ENCODE peak calls at places on chromosomes 6 and 20, in five cellular contexts. Y, C, E, Q and X are unnamed samples.

GRCh38 chr6:56708810-56709597 is 66.3 kb upstream of the DST start:
- DNase-seq in Y (peak), C (peak), E (peak), Q (no peak), X (peak)

GRCh38 chr20:48189177-48189576 is 403.9 kb upstream of the SULF2 start:
- DNase-seq in Y (no peak), C (peak), E (peak), Q (no peak), X (peak)

GRCh38 chr6:138726066-138727060 is 47.2 kb upstream of the CCDC28A start:
- DNase-seq in Y (peak), C (no peak), E (no peak), Q (no peak), X (no peak)

GRCh38 chr6:111210074-111210729 is 122.9 kb downstream of the SLC16A10 start:
- DNase-seq in Y (peak), C (peak), E (peak), Q (no peak), X (peak)

GRCh38 chr20:63706852-63707557 is 771 bp downstream of the ARFRP1 start:
- DNase-seq in Y (peak), C (peak), E (peak), Q (peak), X (peak)

GRCh38 chr20:8932192-8933150 is 136.4 kb upstream of the PLCB4 start:
- DNase-seq in Y (peak), C (peak), E (peak), Q (no peak), X (peak)

GRCh38 chr6:44661631-44662030 is 274.1 kb downstream of the CDC5L start:
- DNase-seq in Y (no peak), C (no peak), E (no peak), Q (no peak), X (no peak)

GRCh38 chr6:77089776-77090175 is 373.5 kb downstream of the HTR1B start:
- DNase-seq in Y (peak), C (no peak), E (no peak), Q (no peak), X (peak)

GRCh38 chr6:16514249-16514648 is 247.0 kb downstream of the ATXN1 start:
- DNase-seq in Y (peak), C (peak), E (peak), Q (no peak), X (peak)

GRCh38 chr6:167119680-167120556 is 3.0 kb upstream of the CCR6 start:
- DNase-seq in Y (no peak), C (no peak), E (no peak), Q (no peak), X (no peak)

GRCh38 chr6:26123675-26124549 is 36.7 kb downstream of the HFE start:
- DNase-seq in Y (peak), C (peak), E (peak), Q (peak), X (peak)

GRCh38 chr6:55397986-55398385 is 70.7 kb downstream of the GFRAL start:
- DNase-seq in Y (peak), C (no peak), E (peak), Q (no peak), X (peak)

GRCh38 chr6:39209908-39210307 is 19.4 kb downstream of the KCNK5 start:
- DNase-seq in Y (no peak), C (no peak), E (no peak), Q (no peak), X (no peak)

GRCh38 chr6:39210437-39210836 is 18.8 kb downstream of the KCNK5 start:
- DNase-seq in Y (no peak), C (no peak), E (no peak), Q (no peak), X (no peak)

GRCh38 chr6:39209360-39209811 is 19.9 kb downstream of the KCNK5 start:
- DNase-seq in Y (no peak), C (peak), E (no peak), Q (no peak), X (no peak)

GRCh38 chr6:39213195-39213920 is 15.9 kb downstream of the KCNK5 start:
- DNase-seq in Y (no peak), C (no peak), E (no peak), Q (no peak), X (no peak)

GRCh38 chr6:39211183-39211582 is 18.1 kb downstream of the KCNK5 start:
- DNase-seq in Y (no peak), C (no peak), E (no peak), Q (no peak), X (no peak)
- H3K27ac ChIP-seq in Y (no peak), C (no peak), E (no peak), Q (no peak), X (no peak)

DNA sequence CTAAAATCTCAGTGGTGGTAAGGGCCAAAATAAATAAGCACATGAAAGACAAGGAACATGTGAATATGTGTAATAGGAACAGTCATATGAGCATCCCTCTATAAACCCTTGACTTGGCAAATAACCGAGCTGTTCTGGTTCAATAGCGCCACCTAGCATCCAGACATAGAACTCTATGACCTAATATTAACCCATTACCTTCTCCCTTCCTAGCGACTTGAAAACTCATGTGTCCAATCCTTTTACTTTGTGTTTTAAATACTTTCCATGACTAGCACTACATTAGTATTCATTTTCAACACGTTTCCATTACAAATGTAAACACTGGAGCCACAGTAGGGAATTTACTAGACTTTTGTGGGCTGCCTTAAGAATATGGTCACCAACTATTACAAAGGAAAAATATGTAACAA is 279.7 kb downstream of the UST start:
- DNase-seq in Y (peak), C (peak), E (peak), Q (no peak), X (peak)
- H3K27ac ChIP-seq in Y (no peak), C (no peak), E (no peak), Q (no peak), X (peak)

DNA sequence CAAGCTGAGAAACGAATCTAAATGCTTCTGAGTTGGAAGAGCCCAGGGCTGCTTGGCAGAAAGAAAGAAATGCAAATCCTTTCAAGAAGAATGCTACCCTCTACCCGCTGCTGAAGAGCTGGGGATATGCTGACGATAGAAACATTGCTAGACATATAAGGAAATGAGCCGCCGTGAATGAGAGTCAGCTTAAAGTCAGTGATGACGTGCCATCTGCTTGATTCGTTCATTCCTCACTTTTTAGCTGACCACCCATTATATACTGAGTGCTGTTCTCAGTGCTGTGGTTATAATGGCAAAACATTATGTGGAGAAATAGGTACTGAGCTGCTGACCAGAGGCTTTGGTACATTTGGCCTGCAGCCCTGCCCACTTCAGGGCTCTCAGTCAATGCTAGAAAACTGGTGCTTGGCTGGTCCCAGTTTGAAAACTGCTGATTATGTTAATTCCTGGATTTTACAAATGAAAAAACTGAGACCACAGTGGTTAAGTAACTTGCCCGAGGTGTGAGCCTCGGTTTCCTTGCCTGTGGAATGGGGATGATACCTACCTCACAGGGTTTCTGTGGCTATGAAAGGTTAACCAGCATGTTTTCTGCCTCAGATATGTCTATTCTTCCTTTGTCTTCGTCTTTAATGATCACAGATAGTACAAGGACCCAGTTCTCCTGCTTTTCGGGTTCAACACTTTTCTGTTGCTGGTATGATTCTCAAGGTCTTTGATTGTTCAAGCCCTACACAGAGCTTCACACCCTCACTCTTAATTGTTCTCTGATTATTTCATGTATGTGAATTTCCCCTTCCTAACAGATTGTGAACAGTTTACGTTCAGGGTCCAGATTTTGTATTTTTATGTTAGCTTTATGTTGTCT is 27.7 kb upstream of the TULP4 start:
- DNase-seq in Y (peak), C (peak), E (peak), Q (no peak), X (peak)
- H3K27ac ChIP-seq in Y (peak), C (no peak), E (peak), Q (no peak), X (peak)

GRCh38 chr6:52999456-52999855 is 4.4 kb upstream of the GSTA4 start:
- DNase-seq in Y (no peak), C (no peak), E (no peak), Q (no peak), X (no peak)
- H3K27ac ChIP-seq in Y (no peak), C (no peak), E (no peak), Q (no peak), X (no peak)

DNA sequence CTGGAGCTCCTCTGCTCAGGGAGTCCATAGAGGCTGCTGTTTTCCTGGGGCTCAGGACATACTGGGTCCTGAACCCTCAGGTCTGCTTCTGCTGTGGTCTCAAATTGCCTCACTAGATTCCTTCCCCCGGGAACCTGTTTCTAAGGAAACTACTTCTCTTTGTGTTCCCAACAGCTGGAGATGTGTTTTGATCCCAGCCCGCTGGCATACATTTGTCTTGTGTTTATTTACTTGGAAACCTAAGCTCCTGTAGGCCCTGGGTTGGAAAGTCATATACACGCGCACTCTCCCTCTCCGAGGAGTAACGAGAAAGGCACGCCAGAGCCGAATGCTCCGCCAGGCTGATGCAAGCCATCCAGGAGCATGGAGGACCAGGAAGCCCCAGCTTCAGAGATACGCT is 222.8 kb downstream of the UST start:
- DNase-seq in Y (peak), C (no peak), E (peak), Q (no peak), X (peak)
- H3K27ac ChIP-seq in Y (peak), C (no peak), E (peak), Q (no peak), X (peak)

GRCh38 chr6:32642707-32643106 is 5.5 kb downstream of the HLA-DQA1 start:
- DNase-seq in Y (no peak), C (no peak), E (no peak), Q (no peak), X (no peak)
- H3K27ac ChIP-seq in Y (no peak), C (no peak), E (no peak), Q (no peak), X (no peak)

DNA sequence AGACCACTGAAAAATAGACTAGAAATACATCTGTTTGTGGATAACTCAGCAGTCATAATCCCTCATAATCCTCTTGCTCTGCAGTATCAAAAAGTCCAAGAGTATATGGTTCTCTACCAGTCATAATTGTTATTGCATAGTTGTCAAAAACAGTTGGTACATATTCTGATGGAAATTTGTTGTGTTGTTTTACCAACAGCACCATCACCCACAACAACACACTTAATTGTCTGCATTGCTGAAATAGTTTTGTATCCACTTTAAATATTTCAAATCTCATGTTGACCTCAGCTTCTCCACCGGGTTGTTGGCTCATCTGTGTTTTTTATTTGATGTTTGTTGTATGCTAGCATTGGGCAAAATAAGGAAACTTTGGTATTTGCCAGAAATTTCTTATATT is 39.4 kb downstream of the ITCH start:
- DNase-seq in Y (no peak), C (peak), E (no peak), Q (no peak), X (no peak)
- H3K27ac ChIP-seq in Y (no peak), C (no peak), E (no peak), Q (no peak), X (peak)

GRCh38 chr6:33454009-33454946 is at the start of gene ZBTB9:
- DNase-seq in Y (peak), C (peak), E (peak), Q (peak), X (peak)

GRCh38 chr6:33451606-33452005 is 2.8 kb upstream of the ZBTB9 start:
- DNase-seq in Y (no peak), C (no peak), E (no peak), Q (no peak), X (no peak)

GRCh38 chr6:33455051-33455450 is 675 bp downstream of the ZBTB9 start:
- DNase-seq in Y (no peak), C (peak), E (no peak), Q (no peak), X (peak)

GRCh38 chr6:33452496-33452895 is 1.9 kb upstream of the ZBTB9 start:
- DNase-seq in Y (no peak), C (no peak), E (no peak), Q (no peak), X (no peak)

GRCh38 chr6:33453361-33454008 is 891 bp upstream of the ZBTB9 start:
- DNase-seq in Y (no peak), C (no peak), E (no peak), Q (no peak), X (peak)
- H3K27ac ChIP-seq in Y (peak), C (no peak), E (peak), Q (peak), X (peak)

GRCh38 chr6:154476494-154476893 is 34.0 kb downstream of the CNKSR3 start:
- DNase-seq in Y (no peak), C (no peak), E (no peak), Q (no peak), X (no peak)

GRCh38 chr6:154479388-154480143 is 30.9 kb downstream of the CNKSR3 start:
- DNase-seq in Y (peak), C (no peak), E (peak), Q (no peak), X (peak)

GRCh38 chr6:154480144-154480639 is 30.3 kb downstream of the CNKSR3 start:
- DNase-seq in Y (no peak), C (no peak), E (no peak), Q (no peak), X (no peak)

GRCh38 chr6:154478691-154479090 is 31.8 kb downstream of the CNKSR3 start:
- DNase-seq in Y (no peak), C (no peak), E (peak), Q (no peak), X (peak)

DNA sequence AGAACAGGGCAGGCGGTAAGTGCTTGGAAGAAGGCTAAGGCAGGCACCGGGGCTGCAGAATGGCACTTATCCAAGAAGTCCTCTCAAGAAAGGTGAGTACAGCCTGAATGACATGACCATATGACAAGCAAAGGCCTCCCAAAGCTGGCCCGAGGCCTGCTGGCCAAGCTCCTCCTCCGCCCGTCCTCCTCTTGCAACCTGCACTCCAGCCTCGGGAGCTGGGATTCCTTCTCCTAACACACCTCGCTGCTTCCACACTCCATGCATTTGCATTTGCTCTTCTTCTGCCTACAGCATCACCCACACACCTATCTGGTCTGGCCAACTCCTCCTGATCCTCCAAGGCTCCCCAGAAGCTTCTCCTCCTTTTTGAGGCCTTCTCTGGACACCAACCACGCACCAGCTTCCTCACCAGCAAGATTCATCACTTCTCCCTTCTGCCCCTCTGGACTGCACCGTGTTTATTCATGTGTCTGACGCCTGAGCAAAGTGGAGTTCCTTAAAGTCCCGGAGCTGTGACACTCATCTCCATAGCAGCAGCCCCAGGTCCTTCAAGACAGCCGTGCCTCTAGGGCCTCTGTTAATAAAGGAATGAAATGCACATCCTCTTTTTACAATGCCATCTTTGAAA is 32.3 kb downstream of the CNKSR3 start:
- DNase-seq in Y (peak), C (no peak), E (no peak), Q (peak), X (peak)
- H3K27ac ChIP-seq in Y (peak), C (no peak), E (peak), Q (no peak), X (peak)

GRCh38 chr6:27669278-27669797 is 196.4 kb upstream of the ZNF184 start:
- DNase-seq in Y (no peak), C (no peak), E (no peak), Q (no peak), X (peak)

GRCh38 chr6:27669798-27670301 is 196.9 kb upstream of the ZNF184 start:
- DNase-seq in Y (no peak), C (no peak), E (no peak), Q (no peak), X (no peak)

GRCh38 chr6:27668442-27669275 is 195.8 kb upstream of the ZNF184 start:
- DNase-seq in Y (peak), C (peak), E (peak), Q (no peak), X (peak)

GRCh38 chr6:27674882-27675281 is 202.0 kb upstream of the ZNF184 start:
- DNase-seq in Y (no peak), C (no peak), E (no peak), Q (no peak), X (no peak)

DNA sequence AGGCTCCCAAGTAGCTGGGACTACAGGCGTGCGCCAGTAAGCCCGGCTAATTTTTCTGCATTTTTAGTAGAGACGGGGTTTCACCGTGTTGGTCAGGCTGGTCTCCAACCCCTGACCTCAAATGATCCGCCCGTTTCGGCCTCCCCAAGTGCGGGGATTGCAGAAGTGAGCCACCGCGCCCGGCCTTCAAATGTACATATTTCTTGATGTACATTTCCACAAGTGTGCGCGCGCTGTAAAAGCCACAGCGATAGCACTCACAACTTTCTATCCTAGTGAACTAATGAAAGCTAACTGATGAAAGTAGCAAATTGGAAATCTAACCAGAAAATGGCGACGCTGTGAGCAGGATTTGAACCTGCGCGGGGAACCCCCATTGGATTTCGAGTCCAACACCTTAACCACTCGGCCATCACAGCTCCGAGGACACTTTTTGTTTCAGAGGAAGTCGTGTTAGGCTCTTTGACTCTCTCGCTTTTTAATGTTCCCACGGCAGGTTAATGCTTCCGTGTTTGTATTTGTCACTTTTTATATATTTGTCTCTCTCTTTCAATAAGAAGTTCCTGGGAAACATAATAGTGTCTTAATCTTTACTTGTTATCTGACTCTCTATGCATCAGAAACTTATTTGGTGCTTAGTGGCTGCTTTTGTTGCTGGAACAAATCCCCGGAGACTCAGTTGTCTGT is 199.4 kb upstream of the ZNF184 start:
- DNase-seq in Y (peak), C (peak), E (peak), Q (no peak), X (peak)
- H3K27ac ChIP-seq in Y (no peak), C (no peak), E (no peak), Q (no peak), X (no peak)